ENCODE peak calls at places on chromosomes 6 and 20, in eight cellular contexts. Y is activated CD8-positive, alpha-beta memory T cell treated with anti-CD3 and anti-CD28 coated beads, Interleukin-2, amount 10 ng/mL, durations not matched to agents 7 days and 5 days; R is heart right ventricle; J is body of pancreas; E is stimulated activated naive CD8-positive, alpha-beta T cell treated with anti-CD3 and anti-CD28 coated beads, Interleukin-15, Interleukin-2, amounts not matched to agents 100 U/mL and 50 U/mL, for 24 hours; N is activated CD8-positive, alpha-beta T cell treated with anti-CD3 and anti-CD28 coated beads, Interleukin-2, amount 10 ng/mL, durations not matched to agents 7 days and 5 days; K is IMR-90; A is right lobe of liver. W is an unnamed sample.

GRCh38 chr6:133262804-133263203 is 21.6 kb downstream of the EYA4 start:
- ATAC-seq in Y (no peak), R (peak; percentile 61), J (no peak), E (no peak), N (no peak), K (no peak), A (no peak), W (no peak)

GRCh38 chr6:113903666-113904330 is 46.7 kb downstream of the MARCKS start:
- ATAC-seq in Y (no peak), R (peak; percentile 87), J (peak; percentile 74), E (no peak), N (no peak), K (peak; percentile 75), A (peak; percentile 84), W (peak; percentile 75)

GRCh38 chr20:38073307-38074010 is 39.9 kb downstream of the RPRD1B start:
- ATAC-seq in Y (peak; percentile 55), R (peak; percentile 85), J (peak; percentile 80), E (peak; percentile 52), N (peak; percentile 70), K (peak; percentile 87), A (peak; percentile 89), W (peak; percentile 89)

GRCh38 chr6:41201784-41202181 is 834 bp upstream of the TREML2 start:
- ATAC-seq in Y (no peak), R (no peak), J (no peak), E (no peak), N (no peak), K (no peak), A (no peak), W (no peak)

GRCh38 chr6:91786474-91787184 is 1199.8 kb upstream of the MAP3K7 start:
- ATAC-seq in Y (no peak), R (no peak), J (no peak), E (no peak), N (no peak), K (no peak), A (no peak), W (no peak)

GRCh38 chr6:3329491-3330051 is 70.8 kb downstream of the PSMG4 start:
- ATAC-seq in Y (no peak), R (peak; percentile 85), J (peak; percentile 86), E (no peak), N (no peak), K (no peak), A (no peak), W (peak; percentile 62)

GRCh38 chr20:13333793-13334192 is 112.7 kb downstream of the ISM1 start:
- ATAC-seq in Y (no peak), R (no peak), J (no peak), E (no peak), N (no peak), K (peak; percentile 66), A (no peak), W (peak; percentile 31)

GRCh38 chr6:166659581-166659980 is 32.5 kb upstream of the RPS6KA2 start:
- ATAC-seq in Y (no peak), R (no peak), J (no peak), E (no peak), N (no peak), K (no peak), A (no peak), W (no peak)

GRCh38 chr6:160427312-160428068 is 79.3 kb downstream of the SLC22A3 start:
- ATAC-seq in Y (no peak), R (no peak), J (peak; percentile 30), E (no peak), N (no peak), K (no peak), A (peak; percentile 88), W (no peak)

GRCh38 chr20:40279390-40279789 is 409.6 kb downstream of the MAFB start:
- ATAC-seq in Y (no peak), R (peak; percentile 91), J (peak; percentile 53), E (no peak), N (no peak), K (peak; percentile 72), A (peak; percentile 81), W (peak; percentile 94)

GRCh38 chr20:49635171-49635570 is 67.2 kb upstream of the PTGIS start:
- ATAC-seq in Y (no peak), R (peak; percentile 79), J (peak; percentile 27), E (no peak), N (no peak), K (no peak), A (peak; percentile 46), W (no peak)

GRCh38 chr6:170131351-170131750 is 159.5 kb downstream of the DLL1 start:
- ATAC-seq in Y (no peak), R (no peak), J (no peak), E (no peak), N (no peak), K (no peak), A (no peak), W (no peak)

GRCh38 chr6:39421383-39422225 is 99.1 kb upstream of the KCNK16 start:
- ATAC-seq in Y (no peak), R (peak; percentile 39), J (no peak), E (no peak), N (no peak), K (no peak), A (no peak), W (no peak)

GRCh38 chr6:33824461-33825154 is 20.8 kb upstream of the MLN start:
- ATAC-seq in Y (no peak), R (peak; percentile 59), J (no peak), E (peak; percentile 26), N (no peak), K (peak; percentile 72), A (peak; percentile 73), W (no peak)

GRCh38 chr20:4051413-4052138 is 36.2 kb upstream of the RNF24 start:
- ATAC-seq in Y (no peak), R (peak; percentile 62), J (no peak), E (no peak), N (no peak), K (no peak), A (no peak), W (no peak)

GRCh38 chr20:63979221-63979548 is 257 bp downstream of the SAMD10 start:
- ATAC-seq in Y (no peak), R (peak; percentile 1), J (no peak), E (no peak), N (no peak), K (no peak), A (no peak), W (no peak)